ENCODE peak calls at places on chromosomes 1 and 21, in ten cellular contexts. One of them, this sample, is unnamed.

GRCh38 chr1:164739189-164739588 is 180.2 kb downstream of the PBX1 start:
- DNase-seq in omental fat pad: no peak
- DNase-seq in AG09319: no peak
- DNase-seq in WTC11: no peak
- DNase-seq in GM13976: no peak
- DNase-seq in pancreas: no peak
- DNase-seq in foreskin keratinocyte: no peak
- DNase-seq in HFFc6: no peak
- DNase-seq in heart right ventricle: no peak
- DNase-seq in cardiac muscle cell: no peak
- DNase-seq in this sample: no peak

GRCh38 chr1:72177711-72178110 is 104.6 kb downstream of the NEGR1 start:
- DNase-seq in omental fat pad: no peak
- DNase-seq in AG09319: no peak
- DNase-seq in WTC11: no peak
- DNase-seq in GM13976: no peak
- DNase-seq in pancreas: no peak
- DNase-seq in foreskin keratinocyte: peak
- DNase-seq in HFFc6: peak
- DNase-seq in heart right ventricle: no peak
- DNase-seq in cardiac muscle cell: no peak
- DNase-seq in this sample: no peak

GRCh38 chr1:109621402-109622101 is 1.9 kb downstream of the AMPD2 start:
- DNase-seq in omental fat pad: no peak
- DNase-seq in AG09319: no peak
- DNase-seq in WTC11: no peak
- DNase-seq in GM13976: peak
- DNase-seq in pancreas: peak
- DNase-seq in foreskin keratinocyte: no peak
- DNase-seq in HFFc6: no peak
- DNase-seq in heart right ventricle: no peak
- DNase-seq in cardiac muscle cell: no peak
- DNase-seq in this sample: peak

GRCh38 chr1:216804107-216804506 is 80.9 kb upstream of the ESRRG start:
- DNase-seq in omental fat pad: no peak
- DNase-seq in AG09319: no peak
- DNase-seq in WTC11: no peak
- DNase-seq in GM13976: no peak
- DNase-seq in pancreas: no peak
- DNase-seq in foreskin keratinocyte: no peak
- DNase-seq in HFFc6: no peak
- DNase-seq in heart right ventricle: no peak
- DNase-seq in cardiac muscle cell: no peak
- DNase-seq in this sample: no peak

GRCh38 chr1:232962761-232963357 is 12.4 kb downstream of the NTPCR start:
- DNase-seq in omental fat pad: no peak
- DNase-seq in AG09319: no peak
- DNase-seq in WTC11: no peak
- DNase-seq in GM13976: no peak
- DNase-seq in pancreas: no peak
- DNase-seq in foreskin keratinocyte: no peak
- DNase-seq in HFFc6: peak
- DNase-seq in heart right ventricle: no peak
- DNase-seq in cardiac muscle cell: no peak
- DNase-seq in this sample: no peak

GRCh38 chr1:236090741-236091147 is 25.9 kb upstream of the NID1 start:
- DNase-seq in omental fat pad: no peak
- DNase-seq in AG09319: no peak
- DNase-seq in WTC11: no peak
- DNase-seq in GM13976: no peak
- DNase-seq in pancreas: no peak
- DNase-seq in foreskin keratinocyte: no peak
- DNase-seq in HFFc6: no peak
- DNase-seq in heart right ventricle: no peak
- DNase-seq in cardiac muscle cell: no peak
- DNase-seq in this sample: no peak

GRCh38 chr1:229699613-229700242 is 73.7 kb downstream of the URB2 start:
- DNase-seq in omental fat pad: no peak
- DNase-seq in AG09319: no peak
- DNase-seq in WTC11: no peak
- DNase-seq in GM13976: no peak
- DNase-seq in pancreas: no peak
- DNase-seq in foreskin keratinocyte: no peak
- DNase-seq in HFFc6: no peak
- DNase-seq in heart right ventricle: no peak
- DNase-seq in cardiac muscle cell: no peak
- DNase-seq in this sample: no peak

GRCh38 chr1:182707116-182707515 is 22.7 kb upstream of the RGS8 start:
- DNase-seq in omental fat pad: no peak
- DNase-seq in AG09319: no peak
- DNase-seq in WTC11: no peak
- DNase-seq in GM13976: no peak
- DNase-seq in pancreas: peak
- DNase-seq in foreskin keratinocyte: no peak
- DNase-seq in HFFc6: no peak
- DNase-seq in heart right ventricle: peak
- DNase-seq in cardiac muscle cell: no peak
- DNase-seq in this sample: no peak

GRCh38 chr1:75130865-75131592 is 3.2 kb upstream of the LHX8 start:
- DNase-seq in omental fat pad: no peak
- DNase-seq in AG09319: no peak
- DNase-seq in WTC11: peak
- DNase-seq in GM13976: peak
- DNase-seq in pancreas: no peak
- DNase-seq in foreskin keratinocyte: no peak
- DNase-seq in HFFc6: no peak
- DNase-seq in heart right ventricle: no peak
- DNase-seq in cardiac muscle cell: peak
- DNase-seq in this sample: no peak

GRCh38 chr21:44666401-44667320 is at the start of gene KRTAP12-2:
- DNase-seq in omental fat pad: no peak
- DNase-seq in AG09319: no peak
- DNase-seq in WTC11: no peak
- DNase-seq in GM13976: no peak
- DNase-seq in pancreas: no peak
- DNase-seq in foreskin keratinocyte: peak
- DNase-seq in HFFc6: no peak
- DNase-seq in heart right ventricle: no peak
- DNase-seq in cardiac muscle cell: no peak
- DNase-seq in this sample: no peak

GRCh38 chr21:45383615-45384201 is 21.3 kb upstream of the COL18A1 start:
- DNase-seq in omental fat pad: no peak
- DNase-seq in AG09319: no peak
- DNase-seq in WTC11: peak
- DNase-seq in GM13976: no peak
- DNase-seq in pancreas: peak
- DNase-seq in foreskin keratinocyte: no peak
- DNase-seq in HFFc6: no peak
- DNase-seq in heart right ventricle: no peak
- DNase-seq in cardiac muscle cell: no peak
- DNase-seq in this sample: no peak

GRCh38 chr1:233627376-233627775 is 13.5 kb downstream of the KCNK1 start:
- DNase-seq in omental fat pad: no peak
- DNase-seq in AG09319: no peak
- DNase-seq in WTC11: no peak
- DNase-seq in GM13976: no peak
- DNase-seq in pancreas: no peak
- DNase-seq in foreskin keratinocyte: peak
- DNase-seq in HFFc6: no peak
- DNase-seq in heart right ventricle: no peak
- DNase-seq in cardiac muscle cell: no peak
- DNase-seq in this sample: peak

GRCh38 chr1:221308534-221309511 is 429.6 kb downstream of the HLX start:
- DNase-seq in omental fat pad: no peak
- DNase-seq in AG09319: no peak
- DNase-seq in WTC11: no peak
- DNase-seq in GM13976: no peak
- DNase-seq in pancreas: no peak
- DNase-seq in foreskin keratinocyte: no peak
- DNase-seq in HFFc6: no peak
- DNase-seq in heart right ventricle: no peak
- DNase-seq in cardiac muscle cell: no peak
- DNase-seq in this sample: no peak

GRCh38 chr1:208253177-208253576 is 9.0 kb upstream of the PLXNA2 start:
- DNase-seq in omental fat pad: no peak
- DNase-seq in AG09319: no peak
- DNase-seq in WTC11: no peak
- DNase-seq in GM13976: no peak
- DNase-seq in pancreas: no peak
- DNase-seq in foreskin keratinocyte: no peak
- DNase-seq in HFFc6: no peak
- DNase-seq in heart right ventricle: no peak
- DNase-seq in cardiac muscle cell: no peak
- DNase-seq in this sample: no peak

GRCh38 chr1:208254376-208254775 is 10.2 kb upstream of the PLXNA2 start:
- DNase-seq in omental fat pad: no peak
- DNase-seq in AG09319: no peak
- DNase-seq in WTC11: no peak
- DNase-seq in GM13976: no peak
- DNase-seq in pancreas: no peak
- DNase-seq in foreskin keratinocyte: no peak
- DNase-seq in HFFc6: peak
- DNase-seq in heart right ventricle: no peak
- DNase-seq in cardiac muscle cell: no peak
- DNase-seq in this sample: no peak

GRCh38 chr1:208251015-208251414 is 6.8 kb upstream of the PLXNA2 start:
- DNase-seq in omental fat pad: no peak
- DNase-seq in AG09319: no peak
- DNase-seq in WTC11: no peak
- DNase-seq in GM13976: no peak
- DNase-seq in pancreas: no peak
- DNase-seq in foreskin keratinocyte: no peak
- DNase-seq in HFFc6: no peak
- DNase-seq in heart right ventricle: no peak
- DNase-seq in cardiac muscle cell: peak
- DNase-seq in this sample: no peak

GRCh38 chr1:208254862-208255261 is 10.7 kb upstream of the PLXNA2 start:
- DNase-seq in omental fat pad: no peak
- DNase-seq in AG09319: peak
- DNase-seq in WTC11: no peak
- DNase-seq in GM13976: no peak
- DNase-seq in pancreas: no peak
- DNase-seq in foreskin keratinocyte: peak
- DNase-seq in HFFc6: peak
- DNase-seq in heart right ventricle: no peak
- DNase-seq in cardiac muscle cell: no peak
- DNase-seq in this sample: no peak

GRCh38 chr1:208252126-208252853 is 8.1 kb upstream of the PLXNA2 start:
- DNase-seq in omental fat pad: no peak
- DNase-seq in AG09319: no peak
- DNase-seq in WTC11: peak
- DNase-seq in GM13976: no peak
- DNase-seq in pancreas: peak
- DNase-seq in foreskin keratinocyte: no peak
- DNase-seq in HFFc6: no peak
- DNase-seq in heart right ventricle: no peak
- DNase-seq in cardiac muscle cell: peak
- DNase-seq in this sample: no peak
- TF ChIP-seq CTCF in omental fat pad: no peak
- TF ChIP-seq CTCF in AG09319: peak
- TF ChIP-seq CTCF in WTC11: no peak
- TF ChIP-seq CTCF in GM13976: no peak
- TF ChIP-seq CTCF in pancreas: peak
- TF ChIP-seq CTCF in foreskin keratinocyte: no peak
- TF ChIP-seq CTCF in HFFc6: peak
- TF ChIP-seq CTCF in heart right ventricle: peak
- TF ChIP-seq CTCF in cardiac muscle cell: peak
- TF ChIP-seq CTCF in this sample: no peak

GRCh38 chr1:157377216-157377821 is 175.0 kb downstream of the FCRL5 start:
- DNase-seq in omental fat pad: no peak
- DNase-seq in AG09319: peak
- DNase-seq in WTC11: peak
- DNase-seq in GM13976: no peak
- DNase-seq in pancreas: no peak
- DNase-seq in foreskin keratinocyte: peak
- DNase-seq in HFFc6: peak
- DNase-seq in heart right ventricle: no peak
- DNase-seq in cardiac muscle cell: peak
- DNase-seq in this sample: peak
- TF ChIP-seq CTCF in omental fat pad: no peak
- TF ChIP-seq CTCF in AG09319: peak
- TF ChIP-seq CTCF in WTC11: peak
- TF ChIP-seq CTCF in GM13976: peak
- TF ChIP-seq CTCF in pancreas: peak
- TF ChIP-seq CTCF in foreskin keratinocyte: peak
- TF ChIP-seq CTCF in HFFc6: peak
- TF ChIP-seq CTCF in heart right ventricle: peak
- TF ChIP-seq CTCF in cardiac muscle cell: peak
- TF ChIP-seq CTCF in this sample: peak

GRCh38 chr21:43211085-43212071 is 42.6 kb downstream of the CRYAA start:
- DNase-seq in omental fat pad: no peak
- DNase-seq in AG09319: no peak
- DNase-seq in WTC11: peak
- DNase-seq in GM13976: no peak
- DNase-seq in pancreas: peak
- DNase-seq in foreskin keratinocyte: no peak
- DNase-seq in HFFc6: no peak
- DNase-seq in heart right ventricle: no peak
- DNase-seq in cardiac muscle cell: peak
- DNase-seq in this sample: no peak
- TF ChIP-seq CTCF in omental fat pad: no peak
- TF ChIP-seq CTCF in AG09319: no peak
- TF ChIP-seq CTCF in WTC11: peak
- TF ChIP-seq CTCF in GM13976: no peak
- TF ChIP-seq CTCF in pancreas: no peak
- TF ChIP-seq CTCF in foreskin keratinocyte: peak
- TF ChIP-seq CTCF in HFFc6: peak
- TF ChIP-seq CTCF in heart right ventricle: peak
- TF ChIP-seq CTCF in cardiac muscle cell: peak
- TF ChIP-seq CTCF in this sample: no peak

GRCh38 chr1:2042830-2043773 is 7.1 kb upstream of the PRKCZ start:
- DNase-seq in omental fat pad: no peak
- DNase-seq in AG09319: no peak
- DNase-seq in WTC11: no peak
- DNase-seq in GM13976: no peak
- DNase-seq in pancreas: peak
- DNase-seq in foreskin keratinocyte: no peak
- DNase-seq in HFFc6: no peak
- DNase-seq in heart right ventricle: no peak
- DNase-seq in cardiac muscle cell: no peak
- DNase-seq in this sample: no peak

GRCh38 chr1:2045468-2046224 is 4.6 kb upstream of the PRKCZ start:
- DNase-seq in omental fat pad: no peak
- DNase-seq in AG09319: no peak
- DNase-seq in WTC11: no peak
- DNase-seq in GM13976: no peak
- DNase-seq in pancreas: peak
- DNase-seq in foreskin keratinocyte: no peak
- DNase-seq in HFFc6: no peak
- DNase-seq in heart right ventricle: no peak
- DNase-seq in cardiac muscle cell: no peak
- DNase-seq in this sample: no peak

GRCh38 chr1:2043886-2044285 is 6.3 kb upstream of the PRKCZ start:
- DNase-seq in omental fat pad: no peak
- DNase-seq in AG09319: no peak
- DNase-seq in WTC11: no peak
- DNase-seq in GM13976: no peak
- DNase-seq in pancreas: no peak
- DNase-seq in foreskin keratinocyte: no peak
- DNase-seq in HFFc6: no peak
- DNase-seq in heart right ventricle: no peak
- DNase-seq in cardiac muscle cell: no peak
- DNase-seq in this sample: no peak

GRCh38 chr1:2046225-2046917 is 3.8 kb upstream of the PRKCZ start:
- DNase-seq in omental fat pad: peak
- DNase-seq in AG09319: no peak
- DNase-seq in WTC11: peak
- DNase-seq in GM13976: peak
- DNase-seq in pancreas: peak
- DNase-seq in foreskin keratinocyte: peak
- DNase-seq in HFFc6: no peak
- DNase-seq in heart right ventricle: peak
- DNase-seq in cardiac muscle cell: peak
- DNase-seq in this sample: peak

GRCh38 chr1:2044510-2045319 is 5.5 kb upstream of the PRKCZ start:
- DNase-seq in omental fat pad: peak
- DNase-seq in AG09319: no peak
- DNase-seq in WTC11: peak
- DNase-seq in GM13976: peak
- DNase-seq in pancreas: peak
- DNase-seq in foreskin keratinocyte: peak
- DNase-seq in HFFc6: peak
- DNase-seq in heart right ventricle: peak
- DNase-seq in cardiac muscle cell: peak
- DNase-seq in this sample: peak
- TF ChIP-seq CTCF in omental fat pad: no peak
- TF ChIP-seq CTCF in AG09319: peak
- TF ChIP-seq CTCF in WTC11: peak
- TF ChIP-seq CTCF in GM13976: peak
- TF ChIP-seq CTCF in pancreas: peak
- TF ChIP-seq CTCF in foreskin keratinocyte: peak
- TF ChIP-seq CTCF in HFFc6: peak
- TF ChIP-seq CTCF in heart right ventricle: peak
- TF ChIP-seq CTCF in cardiac muscle cell: peak
- TF ChIP-seq CTCF in this sample: peak